ENCODE peak calls at places on chromosomes 6 and 20, in seven cellular contexts. W, I, U, N, S, L and Y are unnamed samples.

GRCh38 chr20:9276964-9277363 is 208.1 kb downstream of the PLCB4 start:
- DNase-seq in W (no peak), I (no peak), U (no peak), N (no peak), S (no peak), L (no peak), Y (no peak)

GRCh38 chr6:126075335-126076071 is 89.2 kb downstream of the TRMT11 start:
- DNase-seq in W (no peak), I (no peak), U (no peak), N (no peak), S (no peak), L (no peak), Y (no peak)

GRCh38 chr20:23340524-23340923 is 10.1 kb upstream of the NXT1 start:
- DNase-seq in W (no peak), I (peak), U (peak), N (peak), S (peak), L (no peak), Y (peak)

GRCh38 chr20:40538126-40538525 is 150.9 kb downstream of the MAFB start:
- DNase-seq in W (no peak), I (no peak), U (no peak), N (no peak), S (no peak), L (no peak), Y (no peak)

GRCh38 chr20:1002682-1003561 is 811 bp upstream of the RSPO4 start:
- DNase-seq in W (no peak), I (no peak), U (no peak), N (no peak), S (no peak), L (no peak), Y (no peak)

GRCh38 chr6:141026504-141026903 is 1106.2 kb upstream of the GJE1 start:
- DNase-seq in W (no peak), I (no peak), U (no peak), N (no peak), S (no peak), L (no peak), Y (no peak)

GRCh38 chr6:11054722-11055121 is 10.6 kb upstream of the ELOVL2 start:
- DNase-seq in W (no peak), I (no peak), U (peak), N (peak), S (no peak), L (no peak), Y (no peak)

GRCh38 chr6:79672631-79673065 is 41.5 kb downstream of the SH3BGRL2 start:
- DNase-seq in W (no peak), I (no peak), U (peak), N (peak), S (no peak), L (no peak), Y (peak)

GRCh38 chr20:48791666-48792071 is 36.1 kb downstream of the PREX1 start:
- DNase-seq in W (peak), I (no peak), U (peak), N (no peak), S (no peak), L (no peak), Y (peak)

GRCh38 chr6:53860511-53860910 is 65.7 kb downstream of the LRRC1 start:
- DNase-seq in W (no peak), I (no peak), U (no peak), N (no peak), S (no peak), L (no peak), Y (no peak)

GRCh38 chr20:41717464-41717863 is 99.3 kb upstream of the CHD6 start:
- DNase-seq in W (no peak), I (no peak), U (peak), N (no peak), S (no peak), L (no peak), Y (no peak)

GRCh38 chr6:144219056-144219685 is 66.0 kb upstream of the UTRN start:
- DNase-seq in W (no peak), I (no peak), U (peak), N (peak), S (no peak), L (no peak), Y (peak)

GRCh38 chr6:130912451-130912850 is 85.2 kb downstream of the SMLR1 start:
- DNase-seq in W (no peak), I (no peak), U (no peak), N (no peak), S (no peak), L (no peak), Y (no peak)

GRCh38 chr20:58205850-58206249 is 22.6 kb downstream of the ANKRD60 start:
- DNase-seq in W (no peak), I (no peak), U (no peak), N (no peak), S (no peak), L (no peak), Y (no peak)